ENCODE peak calls at places on chromosomes 5 and 9, in six cellular contexts. J is DMS153, P is LHCN-M2, M is SJSA1, T is dermis blood vessel endothelial cell, O is endothelial cell. S is an unnamed sample.

GRCh38 chr9:120438111-120438510 is 141.9 kb downstream of the CDK5RAP2 start:
- DNase-seq in T (peak; percentile 69), M (no peak), J (peak; percentile 21), P (no peak), O (no peak), S (no peak)

GRCh38 chr9:70420267-70421019 is 6.0 kb upstream of the KLF9 start:
- DNase-seq in O (peak; percentile 73), P (peak; percentile 96), T (peak; percentile 80), M (peak; percentile 84), J (peak; percentile 90), S (peak; percentile 78)

GRCh38 chr9:121599186-121599871 is 52.1 kb upstream of the DAB2IP start:
- DNase-seq in O (peak; percentile 60), P (peak; percentile 11), J (no peak), M (no peak), T (peak; percentile 38), S (no peak)

GRCh38 chr5:107949688-107950341 is 279.1 kb upstream of the EFNA5 start:
- DNase-seq in O (no peak), J (no peak), P (no peak), T (no peak), M (no peak), S (no peak)

GRCh38 chr5:9610969-9611368 is 19.2 kb downstream of the TAS2R1 start:
- DNase-seq in M (no peak), T (no peak), J (no peak), P (no peak), O (no peak), S (no peak)

GRCh38 chr9:18888241-18888794 is 144.7 kb downstream of the SAXO1 start:
- DNase-seq in P (no peak), M (no peak), T (no peak), O (no peak), J (no peak), S (no peak)

GRCh38 chr5:172508471-172509404 is 54.4 kb upstream of the SH3PXD2B start:
- DNase-seq in J (no peak), T (no peak), P (no peak), O (peak; percentile 0), M (peak; percentile 34), S (no peak)

GRCh38 chr5:36079200-36079761 is 12.6 kb upstream of the UGT3A2 start:
- DNase-seq in J (peak; percentile 51), P (peak; percentile 53), O (peak; percentile 44), T (peak; percentile 69), M (no peak), S (peak; percentile 43)

GRCh38 chr9:755454-756381 is 85.8 kb upstream of the DMRT1 start:
- DNase-seq in O (no peak), T (peak; percentile 92), J (no peak), P (peak; percentile 98), M (peak; percentile 47), S (peak; percentile 15)

GRCh38 chr5:74581988-74582365 is 58.6 kb downstream of the ENC1 start:
- DNase-seq in P (peak; percentile 32), O (no peak), M (no peak), J (no peak), T (peak; percentile 67), S (no peak)

GRCh38 chr9:2729003-2729402 is 11.7 kb downstream of the KCNV2 start:
- DNase-seq in T (no peak), P (peak; percentile 14), M (no peak), O (no peak), J (no peak), S (no peak)

GRCh38 chr9:101486693-101487442 is 46.8 kb upstream of the RNF20 start:
- DNase-seq in T (peak; percentile 28), P (peak; percentile 74), M (peak; percentile 65), J (peak; percentile 72), O (peak; percentile 61), S (no peak)

GRCh38 chr5:5891350-5891749 is 468.9 kb downstream of the ICE1 start:
- DNase-seq in O (no peak), J (no peak), T (no peak), P (no peak), M (peak; percentile 65), S (no peak)

GRCh38 chr5:142204219-142204618 is 95.6 kb downstream of the NDFIP1 start:
- DNase-seq in O (no peak), P (no peak), T (no peak), M (no peak), J (no peak), S (no peak)